ENCODE peak calls at places on chromosome 7, in nine cellular contexts. D is IMR-90, R is adrenal gland, M is ovary, A is sigmoid colon, J is uterus, K is Peyer's patch, W is H1, O is tibial nerve. E is an unnamed sample.

GRCh38 chr7:20798081-20798693 is 11.5 kb upstream of the SP8 start:
- DNase-seq in D (no peak), R (no peak), M (no peak), A (no peak), J (no peak), K (peak; percentile 79), W (no peak), O (no peak), E (peak; percentile 75)

GRCh38 chr7:24936121-24936824 is 43.7 kb downstream of the OSBPL3 start:
- DNase-seq in D (peak; percentile 62), R (no peak), M (no peak), A (no peak), J (no peak), K (no peak), W (no peak), O (no peak), E (no peak)

GRCh38 chr7:102321351-102322201 is 34.7 kb downstream of the SPDYE6 start:
- DNase-seq in D (no peak), R (peak; percentile 32), M (no peak), A (no peak), J (no peak), K (peak; percentile 55), W (no peak), O (no peak), E (no peak)

GRCh38 chr7:155995183-155995612 is 182.9 kb upstream of the SHH start:
- DNase-seq in D (no peak), R (peak; percentile 5), M (no peak), A (no peak), J (no peak), K (no peak), W (no peak), O (no peak), E (no peak)

GRCh38 chr7:490461-491291 is 29.0 kb downstream of the PDGFA start:
- DNase-seq in D (no peak), R (no peak), M (no peak), A (peak; percentile 53), J (no peak), K (peak; percentile 36), W (no peak), O (no peak), E (peak; percentile 52)

GRCh38 chr7:21092923-21093702 is 306.4 kb upstream of the SP8 start:
- DNase-seq in D (no peak), R (no peak), M (no peak), A (no peak), J (no peak), K (no peak), W (no peak), O (no peak), E (no peak)

GRCh38 chr7:22849158-22849557 is 26.5 kb upstream of the TOMM7 start:
- DNase-seq in D (no peak), R (no peak), M (no peak), A (no peak), J (no peak), K (no peak), W (no peak), O (no peak), E (no peak)

GRCh38 chr7:22640269-22640668 is 86.7 kb upstream of the IL6 start:
- DNase-seq in D (no peak), R (no peak), M (no peak), A (no peak), J (no peak), K (no peak), W (no peak), O (no peak), E (no peak)

GRCh38 chr7:145092766-145093165 is 256.9 kb upstream of the TPK1 start:
- DNase-seq in D (no peak), R (no peak), M (no peak), A (no peak), J (no peak), K (no peak), W (no peak), O (no peak), E (no peak)

GRCh38 chr7:23542752-23543151 is 11.0 kb upstream of the TRA2A start:
- DNase-seq in D (no peak), R (no peak), M (no peak), A (no peak), J (no peak), K (no peak), W (no peak), O (no peak), E (no peak)

DNA sequence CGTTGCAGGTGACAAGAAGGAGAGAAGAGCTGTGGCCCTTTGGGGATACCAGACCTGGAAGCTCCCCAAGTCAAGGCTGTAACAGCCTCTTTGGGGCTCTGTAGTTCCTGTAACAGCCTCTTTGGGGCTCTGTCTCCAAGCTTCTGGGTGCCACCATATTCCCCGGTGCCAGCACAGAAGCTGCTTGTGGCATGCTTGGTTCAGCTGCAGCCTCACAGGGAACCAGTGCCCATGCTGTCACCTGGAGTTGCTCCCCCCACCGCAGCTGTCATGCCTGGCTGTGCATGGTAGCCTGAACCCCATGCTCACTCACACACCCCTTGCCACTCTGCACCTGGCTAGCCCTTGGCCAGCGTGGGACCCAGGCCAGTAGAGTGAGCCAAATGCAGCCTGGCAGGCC is 109.1 kb downstream of the ELAPOR2 start:
- DNase-seq in D (no peak), R (no peak), M (no peak), A (no peak), J (no peak), K (no peak), W (no peak), O (no peak), E (no peak)
- TF ChIP-seq CTCF in D (no peak), R (no peak), M (no peak), A (no peak), J (no peak), K (no peak), W (peak; percentile 17), O (no peak), E (no peak)

DNA sequence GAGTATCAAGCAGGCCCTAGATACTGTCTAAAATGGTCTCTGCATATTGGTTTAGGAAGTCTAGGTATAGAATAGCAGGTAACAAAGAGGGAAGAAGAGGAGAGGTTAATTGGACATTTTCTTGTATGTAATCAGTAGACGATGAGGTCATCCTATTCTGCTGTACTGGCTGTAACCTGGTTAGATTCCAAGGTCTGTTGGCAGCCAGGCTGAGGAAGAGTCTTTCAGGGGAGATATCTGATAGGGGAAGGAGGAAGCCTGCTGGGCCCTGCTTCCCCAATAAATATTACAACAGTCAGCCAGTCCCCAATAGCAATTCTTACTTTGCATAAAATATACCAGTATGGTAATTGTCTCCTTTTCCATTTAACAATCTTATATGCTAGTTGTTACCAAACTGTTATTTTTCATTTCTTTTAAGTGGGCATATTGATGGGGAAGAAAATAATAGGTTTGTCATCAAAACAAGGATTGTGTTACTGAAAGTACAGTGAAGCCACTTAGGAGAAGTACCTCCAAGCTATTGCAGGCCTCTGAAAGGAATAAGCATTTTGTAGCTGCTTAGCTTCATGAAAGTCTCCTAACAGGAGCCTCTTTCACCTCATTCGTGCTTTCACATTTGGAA is 186.4 kb downstream of the LRRC4 start:
- DNase-seq in D (peak; percentile 61), R (peak; percentile 73), M (no peak), A (peak; percentile 78), J (peak; percentile 47), K (no peak), W (no peak), O (peak; percentile 30), E (peak; percentile 27)
- H3K4me1 ChIP-seq in D (peaks cover 2% of the 10 kb centered on the region), R (peaks cover 25% of the 10 kb centered on the region), M (peaks cover 13% of the 10 kb centered on the region), A (no peaks in the 10 kb centered on the region), J (peaks cover 11% of the 10 kb centered on the region), K (no peaks in the 10 kb centered on the region), W (peaks cover 8% of the 10 kb centered on the region), O (peaks cover 13% of the 10 kb centered on the region), E (peaks cover 9% of the 10 kb centered on the region)

DNA sequence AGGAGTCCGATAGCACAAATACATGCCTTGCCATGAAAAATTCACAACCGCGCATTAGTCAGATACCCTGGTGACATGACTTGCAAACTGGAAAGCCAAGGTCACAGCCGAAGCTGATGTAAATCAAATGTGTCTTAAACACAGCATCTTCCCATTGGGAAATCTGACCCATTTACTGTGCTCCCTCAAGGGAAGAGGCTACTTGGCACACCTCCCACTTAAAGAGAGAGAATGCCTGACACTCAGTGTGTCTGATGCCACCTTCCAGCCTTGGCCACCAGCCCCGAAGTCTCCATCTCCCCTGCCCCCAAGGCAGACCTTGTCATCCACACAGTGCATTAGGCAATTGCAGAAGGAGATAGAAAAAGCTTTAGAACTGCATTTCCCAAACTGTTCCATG is 871.9 kb upstream of the AUTS2 start:
- DNase-seq in D (no peak), R (peak; percentile 72), M (no peak), A (no peak), J (no peak), K (no peak), W (no peak), O (no peak), E (no peak)
- TF ChIP-seq POLR2A in D (no peak), R (no peak), M (no peak), A (no peak), J (no peak), K (no peak), W (no peak), O (no peak), E (no peak)

GRCh38 chr7:98236366-98237185 is 15.5 kb downstream of the TECPR1 start:
- DNase-seq in D (no peak), R (no peak), M (no peak), A (no peak), J (no peak), K (no peak), W (no peak), O (no peak), E (no peak)

GRCh38 chr7:98233241-98234070 is 18.6 kb downstream of the TECPR1 start:
- DNase-seq in D (no peak), R (no peak), M (no peak), A (no peak), J (no peak), K (no peak), W (no peak), O (no peak), E (no peak)

GRCh38 chr7:98232799-98233198 is 19.2 kb downstream of the TECPR1 start:
- DNase-seq in D (no peak), R (no peak), M (no peak), A (no peak), J (no peak), K (no peak), W (no peak), O (no peak), E (no peak)

GRCh38 chr7:98235901-98236300 is 16.1 kb downstream of the TECPR1 start:
- DNase-seq in D (no peak), R (no peak), M (no peak), A (no peak), J (no peak), K (no peak), W (no peak), O (no peak), E (no peak)

GRCh38 chr7:98234429-98235147 is 17.4 kb downstream of the TECPR1 start:
- DNase-seq in D (peak; percentile 12), R (no peak), M (no peak), A (no peak), J (no peak), K (no peak), W (no peak), O (no peak), E (no peak)
- TF ChIP-seq CTCF in D (no peak), R (no peak), M (no peak), A (no peak), J (no peak), K (no peak), W (no peak), O (no peak), E (no peak)

E was measured in prostate gland.